ENCODE peak calls at places on chromosomes 6 and 20, in five cellular contexts. L is uterus, R is body of pancreas, M is mucosa of descending colon, A is GM12878. G is an unnamed sample.

GRCh38 chr6:30836431-30836866 is 47.9 kb upstream of the DDR1 start:
- DNase-seq in L (no peak), R (peak; percentile 46), M (no peak), A (no peak), G (no peak)

GRCh38 chr6:121595646-121596045 is 160.2 kb downstream of the GJA1 start:
- DNase-seq in M (no peak), R (no peak), L (no peak), A (no peak), G (no peak)

GRCh38 chr6:139751179-139751578 is 376.7 kb upstream of the CITED2 start:
- DNase-seq in M (no peak), R (no peak), L (no peak), A (no peak), G (no peak)

GRCh38 chr6:35082046-35082732 is 59.0 kb downstream of the TCP11 start:
- DNase-seq in R (peak; percentile 2), A (no peak), L (peak; percentile 11), M (no peak), G (peak; percentile 59)

GRCh38 chr6:138520463-138520862 is 21.2 kb upstream of the NHSL1 start:
- DNase-seq in R (no peak), M (no peak), A (no peak), L (no peak), G (no peak)

GRCh38 chr6:163341671-163342070 is 72.8 kb upstream of the QKI start:
- DNase-seq in R (no peak), M (no peak), L (no peak), A (no peak), G (no peak)

GRCh38 chr20:33985280-33985679 is 8.4 kb upstream of the RALY start:
- DNase-seq in L (no peak), A (no peak), M (no peak), R (no peak), G (no peak)

GRCh38 chr20:18263723-18264122 is 24.6 kb upstream of the ZNF133 start:
- DNase-seq in R (no peak), L (no peak), A (no peak), M (no peak), G (no peak)

GRCh38 chr6:111210074-111210729 is 122.9 kb downstream of the SLC16A10 start:
- DNase-seq in R (no peak), M (peak; percentile 63), L (no peak), A (peak; percentile 30), G (no peak)

GRCh38 chr6:144870796-144871195 is 585.7 kb downstream of the UTRN start:
- DNase-seq in A (no peak), M (no peak), R (no peak), L (no peak), G (no peak)

GRCh38 chr20:57330998-57331397 is 1.4 kb downstream of the SPO11 start:
- DNase-seq in R (no peak), L (no peak), M (no peak), A (no peak), G (no peak)

GRCh38 chr6:149052350-149053106 is 265.0 kb upstream of the TAB2 start:
- DNase-seq in A (no peak), L (no peak), R (no peak), M (no peak), G (no peak)

GRCh38 chr20:16362642-16363041 is 210.6 kb downstream of the KIF16B start:
- DNase-seq in L (no peak), M (no peak), R (no peak), A (no peak), G (no peak)

GRCh38 chr6:3997144-3997770 is 81.7 kb downstream of the FAM217A start:
- DNase-seq in A (no peak), M (no peak), R (no peak), L (no peak), G (no peak)

GRCh38 chr6:25961619-25962367 is 809 bp upstream of the TRIM38 start:
- DNase-seq in L (no peak), A (no peak), M (no peak), R (no peak), G (no peak)

GRCh38 chr6:34523441-34524206 is 32.5 kb downstream of the SPDEF start:
- DNase-seq in M (no peak), A (no peak), R (no peak), L (no peak), G (no peak)

GRCh38 chr20:16115891-16116577 is 457.2 kb downstream of the KIF16B start:
- DNase-seq in A (no peak), L (no peak), M (no peak), R (no peak), G (no peak)

GRCh38 chr6:163099621-163100171 is 314.8 kb upstream of the QKI start:
- DNase-seq in R (no peak), A (no peak), L (no peak), M (no peak), G (no peak)

GRCh38 chr20:20085812-20086211 is 33.5 kb downstream of the CFAP61 start:
- DNase-seq in R (no peak), M (no peak), L (no peak), A (no peak), G (no peak)

GRCh38 chr6:144928847-144929246 is 643.7 kb downstream of the UTRN start:
- DNase-seq in A (no peak), R (no peak), L (no peak), M (no peak), G (no peak)

GRCh38 chr6:39706819-39707218 is 18.4 kb downstream of the KIF6 start:
- DNase-seq in R (no peak), L (no peak), M (no peak), A (no peak), G (no peak)

GRCh38 chr6:166434336-166434735 is 51.6 kb upstream of the MPC1 start:
- DNase-seq in M (no peak), R (no peak), A (no peak), L (no peak), G (no peak)

GRCh38 chr20:4151991-4152695 is 136.8 kb upstream of the RNF24 start:
- DNase-seq in L (no peak), R (no peak), M (no peak), A (peak; percentile 34), G (peak; percentile 58)

GRCh38 chr6:6841571-6841970 is 253.1 kb downstream of the LY86 start:
- DNase-seq in A (no peak), L (no peak), M (peak; percentile 30), R (peak; percentile 68), G (no peak)

GRCh38 chr20:23078351-23078993 is 7.7 kb downstream of the CD93 start:
- DNase-seq in L (no peak), A (no peak), M (no peak), R (no peak), G (peak; percentile 56)

GRCh38 chr6:107690864-107691661 is 133.1 kb downstream of the SCML4 start:
- DNase-seq in M (no peak), L (peak; percentile 70), R (no peak), A (no peak), G (peak; percentile 71)

GRCh38 chr6:98946877-98947410 is 802 bp downstream of the FBXL4 start:
- DNase-seq in L (peak; percentile 16), M (peak; percentile 65), R (peak; percentile 69), A (no peak), G (no peak)

DNA sequence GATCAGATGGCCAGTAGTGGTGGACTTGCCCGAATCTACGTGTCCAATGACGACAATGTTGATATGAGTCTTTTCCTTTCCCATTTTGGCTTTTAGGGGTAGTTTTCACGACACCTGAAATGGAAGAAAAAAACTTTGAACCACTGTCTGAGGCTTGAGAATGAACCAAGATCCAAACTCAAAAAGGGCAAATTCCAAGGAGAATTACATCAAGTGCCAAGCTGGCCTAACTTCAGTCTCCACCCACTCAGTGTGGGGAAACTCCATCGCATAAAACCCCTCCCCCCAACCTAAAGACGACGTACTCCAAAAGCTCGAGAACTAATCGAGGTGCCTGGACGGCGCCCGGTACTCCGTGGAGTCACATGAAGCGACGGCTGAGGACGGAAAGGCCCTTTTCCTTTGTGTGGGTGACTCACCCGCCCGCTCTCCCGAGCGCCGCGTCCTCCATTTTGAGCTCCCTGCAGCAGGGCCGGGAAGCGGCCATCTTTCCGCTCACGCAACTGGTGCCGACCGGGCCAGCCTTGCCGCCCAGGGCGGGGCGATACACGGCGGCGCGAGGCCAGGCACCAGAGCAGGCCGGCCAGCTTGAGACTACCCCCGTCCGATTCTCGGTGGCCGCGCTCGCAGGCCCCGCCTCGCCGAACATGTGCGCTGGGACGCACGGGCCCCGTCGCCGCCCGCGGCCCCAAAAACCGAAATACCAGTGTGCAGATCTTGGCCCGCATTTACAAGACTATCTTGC is 717 bp downstream of the EEF1A1 start:
- DNase-seq in A (no peak), R (peak; percentile 66), L (peak; percentile 73), M (peak; percentile 75), G (peak; percentile 89)
- H3K36me3 ChIP-seq in A (peaks cover 20% of the 10 kb centered on the region), R (peaks cover 20% of the 10 kb centered on the region), L (no peaks in the 10 kb centered on the region), M (peaks cover 5% of the 10 kb centered on the region), G (peaks cover 44% of the 10 kb centered on the region)

DNA sequence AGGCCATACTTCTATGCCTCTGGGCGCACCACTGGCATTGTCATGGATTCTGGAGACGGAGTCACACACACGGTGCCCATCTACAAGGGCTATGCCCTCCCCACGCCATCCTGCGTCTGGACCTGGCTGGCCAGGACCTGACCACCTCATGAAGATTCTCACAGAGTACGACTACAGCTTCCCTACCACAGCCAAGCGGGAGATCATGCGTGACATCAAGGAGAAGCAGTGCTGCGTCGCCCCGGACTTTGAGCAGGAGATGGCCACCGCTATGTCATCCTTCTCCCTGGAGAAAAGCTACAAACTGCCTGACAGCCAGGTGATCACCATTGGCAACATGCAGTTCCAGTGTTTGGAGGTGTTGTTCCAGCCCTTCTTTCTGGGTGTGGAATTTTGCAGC is 23.8 kb downstream of the TMEM74B start:
- DNase-seq in A (no peak), R (no peak), M (no peak), L (no peak), G (no peak)
- H3K36me3 ChIP-seq in A (peaks cover 24% of the 10 kb centered on the region), R (peaks cover 41% of the 10 kb centered on the region), M (no peaks in the 10 kb centered on the region), L (no peaks in the 10 kb centered on the region), G (peaks cover 50% of the 10 kb centered on the region)

DNA sequence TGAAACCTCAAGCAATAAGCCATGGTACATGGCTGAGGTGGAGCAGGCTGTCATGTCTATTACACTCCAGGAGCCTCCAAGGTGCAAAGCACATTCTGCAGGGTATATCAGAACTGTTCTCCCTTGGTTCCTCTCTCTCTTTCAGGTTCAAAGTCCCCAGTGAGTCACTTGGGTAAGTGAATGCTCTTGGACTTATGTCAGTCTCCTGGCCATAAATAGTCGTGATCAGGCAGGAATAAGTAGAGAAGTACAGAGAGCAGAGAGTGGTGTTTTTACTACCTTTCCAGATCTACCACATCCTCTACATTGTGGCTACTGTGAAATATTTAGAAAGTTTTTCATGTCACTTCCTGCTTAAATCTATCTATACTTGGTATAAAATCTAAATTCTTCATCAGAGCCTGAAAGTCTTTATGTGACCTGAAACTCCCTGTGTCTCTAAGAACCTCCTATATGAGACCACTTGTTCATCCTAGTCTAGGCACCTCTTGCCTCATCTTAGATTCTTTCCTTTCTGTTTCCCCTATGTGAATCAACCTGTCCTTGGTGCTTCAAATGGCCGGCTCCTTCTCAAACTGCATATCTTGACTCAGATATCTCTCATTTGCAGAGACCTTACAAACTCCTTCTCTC is 1077.6 kb upstream of the MAP3K7 start:
- DNase-seq in L (no peak), R (no peak), M (no peak), A (peak; percentile 4), G (no peak)
- H3K36me3 ChIP-seq in L (no peaks in the 10 kb centered on the region), R (no peaks in the 10 kb centered on the region), M (no peaks in the 10 kb centered on the region), A (no peaks in the 10 kb centered on the region), G (no peaks in the 10 kb centered on the region)

GRCh38 chr6:43623880-43624785 is 4.9 kb downstream of the GTPBP2 start:
- DNase-seq in L (peak; percentile 8), M (no peak), A (no peak), R (no peak), G (no peak)

GRCh38 chr6:43621836-43622180 is 7.3 kb downstream of the GTPBP2 start:
- DNase-seq in A (no peak), M (no peak), L (no peak), R (no peak), G (no peak)

GRCh38 chr6:43624786-43625288 is 4.2 kb downstream of the GTPBP2 start:
- DNase-seq in R (no peak), L (no peak), A (no peak), M (no peak), G (no peak)

GRCh38 chr6:43622541-43622940 is 6.5 kb downstream of the GTPBP2 start:
- DNase-seq in M (no peak), R (no peak), L (no peak), A (no peak), G (no peak)

GRCh38 chr6:43621078-43621835 is 7.8 kb downstream of the GTPBP2 start:
- DNase-seq in M (no peak), R (no peak), L (no peak), A (no peak), G (no peak)
- H3K36me3 ChIP-seq in M (no peaks in the 10 kb centered on the region), R (peaks cover 23% of the 10 kb centered on the region), L (no peaks in the 10 kb centered on the region), A (peaks cover 51% of the 10 kb centered on the region), G (peaks cover 70% of the 10 kb centered on the region)

G was measured in sigmoid colon.